ENCODE peak calls at places on chromosomes 16 and 17, in six cellular contexts. Z is memory B cell; B is activated CD8-positive, alpha-beta T cell treated with anti-CD3 and anti-CD28 coated beads for 36 hours; K is cardiac fibroblast; N is glutamatergic neuron; S is astrocyte of the cerebellum. Y is an unnamed sample.
A peak's percentile ranks its signal among the peaks of the same experiment; 100 is the strongest.

GRCh38 chr16:67801889-67802288 is 4.5 kb downstream of the RANBP10 start:
- DNase-seq in Z (peak; percentile 62), B (peak; percentile 41), K (no peak), N (no peak), S (no peak), Y (no peak)

GRCh38 chr16:4846503-4846900 is 586 bp downstream of the GLYR1 start:
- DNase-seq in Z (peak; percentile 20), B (peak; percentile 41), K (peak; percentile 65), N (peak; percentile 67), S (no peak), Y (no peak)

GRCh38 chr17:42679001-42679491 is 2.3 kb upstream of the PLEKHH3 start:
- DNase-seq in Z (no peak), B (peak; percentile 73), K (peak; percentile 54), N (no peak), S (no peak), Y (no peak)

GRCh38 chr16:23564964-23565363 is 7.4 kb downstream of the UBFD1 start:
- DNase-seq in Z (no peak), B (no peak), K (peak; percentile 13), N (no peak), S (no peak), Y (no peak)

GRCh38 chr17:7014995-7015586 is 2.7 kb downstream of the RNASEK start:
- DNase-seq in Z (peak; percentile 72), B (peak; percentile 88), K (peak; percentile 71), N (no peak), S (peak; percentile 76), Y (no peak)

GRCh38 chr16:27241658-27242057 is 26.9 kb downstream of the NSMCE1 start:
- DNase-seq in Z (no peak), B (no peak), K (peak; percentile 69), N (no peak), S (no peak), Y (no peak)

GRCh38 chr17:7260601-7261376 is 1.5 kb downstream of the CLDN7 start:
- DNase-seq in Z (no peak), B (peak; percentile 57), K (no peak), N (peak; percentile 48), S (no peak), Y (no peak)

GRCh38 chr17:29927546-29927945 is 2.5 kb downstream of the SSH2 start:
- DNase-seq in Z (no peak), B (no peak), K (no peak), N (no peak), S (no peak), Y (no peak)

GRCh38 chr17:73096201-73096600 is 3.7 kb upstream of the SLC39A11 start:
- DNase-seq in Z (no peak), B (no peak), K (no peak), N (no peak), S (no peak), Y (no peak)

GRCh38 chr17:30954046-30954805 is 16.6 kb upstream of the RNF135 start:
- DNase-seq in Z (no peak), B (no peak), K (peak; percentile 44), N (no peak), S (no peak), Y (no peak)

GRCh38 chr17:62017912-62018311 is 47.2 kb downstream of the MED13 start:
- DNase-seq in Z (no peak), B (no peak), K (peak; percentile 67), N (no peak), S (no peak), Y (no peak)

GRCh38 chr17:57657211-57657610 is 87.9 kb downstream of the CCDC182 start:
- DNase-seq in Z (no peak), B (no peak), K (no peak), N (no peak), S (no peak), Y (no peak)

GRCh38 chr16:29154100-29154499 is 169.2 kb downstream of the LAT start:
- DNase-seq in Z (no peak), B (no peak), K (no peak), N (no peak), S (no peak), Y (no peak)